ENCODE peak calls at places on chromosomes 11 and 22, in nine cellular contexts. One of them, this sample, is unnamed.

GRCh38 chr11:75160328-75160757 is 9.4 kb downstream of the SLCO2B1 start:
- DNase-seq in suprapubic skin: no peak
- DNase-seq in AG04450: no peak
- DNase-seq in A549: no peak
- DNase-seq in Caco-2: peak; percentile 61
- DNase-seq in lung: no peak
- DNase-seq in colonic mucosa: peak; percentile 57
- DNase-seq in GM12865: no peak
- DNase-seq in cardiac muscle cell: no peak
- DNase-seq in this sample: no peak

GRCh38 chr11:88507771-88508557 is 170.4 kb upstream of the CTSC start:
- DNase-seq in A549: no peak
- DNase-seq in AG04450: no peak
- DNase-seq in suprapubic skin: no peak
- DNase-seq in colonic mucosa: no peak
- DNase-seq in lung: no peak
- DNase-seq in GM12865: no peak
- DNase-seq in Caco-2: no peak
- DNase-seq in cardiac muscle cell: peak; percentile 30
- DNase-seq in this sample: peak; percentile 61

GRCh38 chr22:36368359-36368983 is 19.3 kb downstream of the MYH9 start:
- DNase-seq in suprapubic skin: no peak
- DNase-seq in A549: peak; percentile 57
- DNase-seq in cardiac muscle cell: peak; percentile 76
- DNase-seq in GM12865: peak; percentile 43
- DNase-seq in colonic mucosa: no peak
- DNase-seq in lung: no peak
- DNase-seq in AG04450: peak; percentile 63
- DNase-seq in Caco-2: peak; percentile 69
- DNase-seq in this sample: no peak

GRCh38 chr22:20885017-20885556 is 26.3 kb downstream of the SNAP29 start:
- DNase-seq in cardiac muscle cell: no peak
- DNase-seq in colonic mucosa: no peak
- DNase-seq in GM12865: no peak
- DNase-seq in suprapubic skin: no peak
- DNase-seq in A549: no peak
- DNase-seq in lung: no peak
- DNase-seq in Caco-2: no peak
- DNase-seq in AG04450: no peak
- DNase-seq in this sample: no peak

GRCh38 chr11:120180571-120181445 is 30.0 kb upstream of the OAF start:
- DNase-seq in GM12865: no peak
- DNase-seq in AG04450: no peak
- DNase-seq in cardiac muscle cell: no peak
- DNase-seq in lung: peak; percentile 26
- DNase-seq in suprapubic skin: peak; percentile 75
- DNase-seq in colonic mucosa: peak; percentile 17
- DNase-seq in Caco-2: no peak
- DNase-seq in A549: no peak
- DNase-seq in this sample: no peak

GRCh38 chr11:116042125-116042524 is 537.9 kb upstream of the CADM1 start:
- DNase-seq in Caco-2: no peak
- DNase-seq in cardiac muscle cell: no peak
- DNase-seq in colonic mucosa: no peak
- DNase-seq in suprapubic skin: no peak
- DNase-seq in A549: no peak
- DNase-seq in AG04450: no peak
- DNase-seq in GM12865: no peak
- DNase-seq in lung: no peak
- DNase-seq in this sample: no peak

GRCh38 chr11:130043575-130043974 is 26.1 kb upstream of the APLP2 start:
- DNase-seq in Caco-2: no peak
- DNase-seq in cardiac muscle cell: no peak
- DNase-seq in suprapubic skin: no peak
- DNase-seq in colonic mucosa: no peak
- DNase-seq in AG04450: no peak
- DNase-seq in A549: no peak
- DNase-seq in lung: no peak
- DNase-seq in GM12865: no peak
- DNase-seq in this sample: no peak

GRCh38 chr11:15800121-15800800 is 556.1 kb downstream of the SOX6 start:
- DNase-seq in colonic mucosa: peak; percentile 26
- DNase-seq in cardiac muscle cell: no peak
- DNase-seq in A549: no peak
- DNase-seq in Caco-2: no peak
- DNase-seq in GM12865: peak; percentile 2
- DNase-seq in lung: peak; percentile 42
- DNase-seq in suprapubic skin: no peak
- DNase-seq in AG04450: no peak
- DNase-seq in this sample: no peak

GRCh38 chr22:28930357-28931007 is 47.1 kb downstream of the ZNRF3 start:
- DNase-seq in AG04450: no peak
- DNase-seq in GM12865: no peak
- DNase-seq in colonic mucosa: no peak
- DNase-seq in A549: no peak
- DNase-seq in cardiac muscle cell: no peak
- DNase-seq in Caco-2: no peak
- DNase-seq in suprapubic skin: no peak
- DNase-seq in lung: no peak
- DNase-seq in this sample: no peak

GRCh38 chr11:10326080-10326964 is 21.4 kb downstream of the ADM start:
- DNase-seq in AG04450: no peak
- DNase-seq in lung: no peak
- DNase-seq in suprapubic skin: no peak
- DNase-seq in Caco-2: peak; percentile 93
- DNase-seq in colonic mucosa: peak; percentile 86
- DNase-seq in A549: peak; percentile 90
- DNase-seq in cardiac muscle cell: no peak
- DNase-seq in GM12865: no peak
- DNase-seq in this sample: peak; percentile 88

GRCh38 chr11:17528906-17529813 is 15.1 kb downstream of the USH1C start:
- DNase-seq in colonic mucosa: no peak
- DNase-seq in cardiac muscle cell: no peak
- DNase-seq in Caco-2: no peak
- DNase-seq in GM12865: no peak
- DNase-seq in A549: no peak
- DNase-seq in lung: no peak
- DNase-seq in AG04450: no peak
- DNase-seq in suprapubic skin: no peak
- DNase-seq in this sample: no peak

GRCh38 chr11:11966826-11967668 is 41.4 kb downstream of the DKK3 start:
- DNase-seq in GM12865: peak; percentile 75
- DNase-seq in lung: peak; percentile 74
- DNase-seq in suprapubic skin: no peak
- DNase-seq in Caco-2: peak; percentile 83
- DNase-seq in cardiac muscle cell: peak; percentile 81
- DNase-seq in A549: peak; percentile 64
- DNase-seq in colonic mucosa: peak; percentile 75
- DNase-seq in AG04450: no peak
- DNase-seq in this sample: no peak

GRCh38 chr11:103619480-103619879 is 417.0 kb upstream of the DDI1 start:
- DNase-seq in AG04450: no peak
- DNase-seq in suprapubic skin: no peak
- DNase-seq in Caco-2: peak; percentile 45
- DNase-seq in lung: no peak
- DNase-seq in colonic mucosa: no peak
- DNase-seq in GM12865: no peak
- DNase-seq in cardiac muscle cell: peak; percentile 5
- DNase-seq in A549: peak; percentile 71
- DNase-seq in this sample: peak; percentile 13

GRCh38 chr11:132220464-132220863 is 850.0 kb downstream of the NTM start:
- DNase-seq in lung: no peak
- DNase-seq in suprapubic skin: no peak
- DNase-seq in Caco-2: no peak
- DNase-seq in GM12865: no peak
- DNase-seq in A549: no peak
- DNase-seq in AG04450: peak; percentile 18
- DNase-seq in colonic mucosa: no peak
- DNase-seq in cardiac muscle cell: no peak
- DNase-seq in this sample: no peak

GRCh38 chr11:94185387-94186084 is 56.9 kb downstream of the PANX1 start:
- DNase-seq in GM12865: no peak
- DNase-seq in lung: no peak
- DNase-seq in Caco-2: no peak
- DNase-seq in A549: no peak
- DNase-seq in AG04450: peak; percentile 85
- DNase-seq in colonic mucosa: no peak
- DNase-seq in suprapubic skin: no peak
- DNase-seq in cardiac muscle cell: no peak
- DNase-seq in this sample: no peak

GRCh38 chr22:50146440-50147228 is 23.9 kb upstream of the PANX2 start:
- DNase-seq in AG04450: peak; percentile 42
- DNase-seq in colonic mucosa: peak; percentile 64
- DNase-seq in Caco-2: peak; percentile 64
- DNase-seq in GM12865: no peak
- DNase-seq in cardiac muscle cell: peak; percentile 58
- DNase-seq in A549: peak; percentile 72
- DNase-seq in lung: peak; percentile 62
- DNase-seq in suprapubic skin: peak; percentile 81
- DNase-seq in this sample: no peak

GRCh38 chr11:121389651-121390050 is 62.5 kb upstream of the SORL1 start:
- DNase-seq in AG04450: no peak
- DNase-seq in lung: no peak
- DNase-seq in A549: no peak
- DNase-seq in cardiac muscle cell: peak; percentile 87
- DNase-seq in suprapubic skin: no peak
- DNase-seq in GM12865: no peak
- DNase-seq in Caco-2: no peak
- DNase-seq in colonic mucosa: no peak
- DNase-seq in this sample: no peak

GRCh38 chr11:17314232-17314547 is 37.4 kb upstream of the NCR3LG1 start:
- DNase-seq in colonic mucosa: no peak
- DNase-seq in GM12865: no peak
- DNase-seq in AG04450: peak; percentile 82
- DNase-seq in A549: no peak
- DNase-seq in Caco-2: no peak
- DNase-seq in cardiac muscle cell: peak; percentile 13
- DNase-seq in suprapubic skin: no peak
- DNase-seq in lung: no peak
- DNase-seq in this sample: no peak

GRCh38 chr11:117887431-117888139 is 11.1 kb upstream of the FXYD6 start:
- DNase-seq in colonic mucosa: peak; percentile 8
- DNase-seq in Caco-2: no peak
- DNase-seq in GM12865: no peak
- DNase-seq in lung: no peak
- DNase-seq in suprapubic skin: no peak
- DNase-seq in AG04450: no peak
- DNase-seq in A549: no peak
- DNase-seq in cardiac muscle cell: peak; percentile 61
- DNase-seq in this sample: no peak

GRCh38 chr11:3841426-3842304 is 906 bp upstream of the RHOG start:
- DNase-seq in lung: peak; percentile 87
- DNase-seq in cardiac muscle cell: peak; percentile 90
- DNase-seq in suprapubic skin: no peak
- DNase-seq in colonic mucosa: peak; percentile 92
- DNase-seq in GM12865: peak; percentile 94
- DNase-seq in AG04450: peak; percentile 38
- DNase-seq in A549: peak; percentile 93
- DNase-seq in Caco-2: peak; percentile 94
- DNase-seq in this sample: peak; percentile 55

DNA sequence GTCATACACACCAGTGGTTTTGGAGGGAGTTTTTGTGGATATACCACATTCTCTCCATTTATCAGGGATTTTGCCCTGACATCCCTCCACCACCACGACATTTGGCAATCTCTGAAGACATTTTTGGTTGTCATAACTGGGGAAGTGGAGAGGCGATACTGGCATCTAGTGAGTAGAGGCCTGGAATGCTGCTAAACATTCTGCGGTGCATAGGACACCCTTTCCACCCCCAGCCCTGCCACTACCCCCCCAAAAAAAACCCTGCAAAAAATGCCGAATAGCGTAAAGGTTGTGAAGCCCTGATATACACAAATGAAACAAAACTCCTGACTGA is 560 bp upstream of the TPST2 start:
- DNase-seq in suprapubic skin: no peak
- DNase-seq in A549: no peak
- DNase-seq in AG04450: no peak
- DNase-seq in GM12865: no peak
- DNase-seq in lung: no peak
- DNase-seq in Caco-2: no peak
- DNase-seq in cardiac muscle cell: no peak
- DNase-seq in colonic mucosa: peak; percentile 26
- DNase-seq in this sample: no peak
- H3K4me3 ChIP-seq in suprapubic skin: peak overlapping the region; percentile 67
- H3K4me3 ChIP-seq in A549: peak overlapping the region; percentile 96
- H3K4me3 ChIP-seq in AG04450: peak overlapping the region; percentile 80
- H3K4me3 ChIP-seq in GM12865: peak overlapping the region; percentile 85
- H3K4me3 ChIP-seq in lung: peak overlapping the region; percentile 44
- H3K4me3 ChIP-seq in Caco-2: peak overlapping the region; percentile 80
- H3K4me3 ChIP-seq in cardiac muscle cell: peak overlapping the region; percentile 77
- H3K4me3 ChIP-seq in colonic mucosa: peak overlapping the region; percentile 88
- H3K4me3 ChIP-seq in this sample: peak overlapping the region; percentile 78

DNA sequence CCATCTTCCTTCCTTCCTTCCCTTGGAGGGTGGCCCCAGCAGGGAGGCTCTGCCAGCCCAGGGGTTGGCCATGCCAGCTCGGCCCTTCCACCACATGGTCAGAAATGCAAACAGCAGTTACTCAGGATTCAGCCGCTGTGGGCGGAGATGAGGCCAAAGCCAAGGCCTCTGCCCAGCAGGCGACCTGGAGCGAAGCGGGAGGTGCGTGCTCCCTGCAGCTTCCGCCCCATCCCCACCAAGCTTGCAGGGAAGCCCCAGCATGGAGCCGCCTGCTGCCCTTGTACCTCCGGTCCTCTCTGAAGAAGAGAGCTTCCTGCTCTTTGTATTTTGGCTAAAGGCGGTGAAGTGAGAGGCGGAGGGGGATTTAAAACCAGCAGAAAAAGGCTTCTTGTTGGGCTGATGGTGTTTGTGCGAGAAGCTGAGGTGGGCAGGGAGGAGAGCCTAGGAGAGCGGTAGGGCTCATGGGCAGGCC is 50.4 kb downstream of the ANO1 start:
- DNase-seq in lung: no peak
- DNase-seq in cardiac muscle cell: no peak
- DNase-seq in AG04450: no peak
- DNase-seq in Caco-2: no peak
- DNase-seq in GM12865: no peak
- DNase-seq in colonic mucosa: no peak
- DNase-seq in A549: peak; percentile 78
- DNase-seq in suprapubic skin: no peak
- DNase-seq in this sample: peak; percentile 22
- TF ChIP-seq CTCF in lung: no peak
- TF ChIP-seq CTCF in cardiac muscle cell: no peak
- TF ChIP-seq CTCF in AG04450: no peak
- TF ChIP-seq CTCF in Caco-2: no peak
- TF ChIP-seq CTCF in GM12865: no peak
- TF ChIP-seq CTCF in colonic mucosa: no peak
- TF ChIP-seq CTCF in A549: no peak
- TF ChIP-seq CTCF in suprapubic skin: no peak
- TF ChIP-seq CTCF in this sample: peak; percentile 32

GRCh38 chr11:77129069-77129840 is 1.2 kb downstream of the MYO7A start:
- DNase-seq in cardiac muscle cell: no peak
- DNase-seq in GM12865: no peak
- DNase-seq in lung: no peak
- DNase-seq in Caco-2: no peak
- DNase-seq in A549: no peak
- DNase-seq in AG04450: no peak
- DNase-seq in colonic mucosa: no peak
- DNase-seq in suprapubic skin: no peak
- DNase-seq in this sample: no peak
- H3K4me3 ChIP-seq in cardiac muscle cell: no peak overlapping the region
- H3K4me3 ChIP-seq in GM12865: no peak overlapping the region
- H3K4me3 ChIP-seq in lung: no peak overlapping the region
- H3K4me3 ChIP-seq in Caco-2: no peak overlapping the region
- H3K4me3 ChIP-seq in A549: no peak overlapping the region
- H3K4me3 ChIP-seq in AG04450: no peak overlapping the region
- H3K4me3 ChIP-seq in colonic mucosa: no peak overlapping the region
- H3K4me3 ChIP-seq in suprapubic skin: no peak overlapping the region
- H3K4me3 ChIP-seq in this sample: no peak overlapping the region

GRCh38 chr22:33917744-33918406 is 2.4 kb downstream of the LARGE1 start:
- DNase-seq in suprapubic skin: no peak
- DNase-seq in GM12865: peak; percentile 81
- DNase-seq in Caco-2: peak; percentile 4
- DNase-seq in A549: peak; percentile 26
- DNase-seq in lung: no peak
- DNase-seq in AG04450: no peak
- DNase-seq in colonic mucosa: no peak
- DNase-seq in cardiac muscle cell: no peak
- DNase-seq in this sample: no peak
- TF ChIP-seq CTCF in suprapubic skin: no peak
- TF ChIP-seq CTCF in GM12865: peak; percentile 65
- TF ChIP-seq CTCF in Caco-2: no peak
- TF ChIP-seq CTCF in A549: peak; percentile 10
- TF ChIP-seq CTCF in lung: no peak
- TF ChIP-seq CTCF in AG04450: peak; percentile 50
- TF ChIP-seq CTCF in colonic mucosa: no peak
- TF ChIP-seq CTCF in cardiac muscle cell: no peak
- TF ChIP-seq CTCF in this sample: peak; percentile 40